ENCODE peak calls at places on chromosomes 2 and 18, in five cellular contexts. S is ureter, A is DMS79 treated with DMSO at 0.1 percent for 48 hours, L is neuronal stem cell, J is A549. I is an unnamed sample.

GRCh38 chr2:134208825-134209224 is 45.0 kb upstream of the MGAT5 start:
- DNase-seq in J (no peak), S (no peak), A (no peak), L (no peak), I (no peak)

GRCh38 chr2:164992818-164993217 is 37.5 kb upstream of the SLC38A11 start:
- DNase-seq in A (peak), S (peak), L (peak), J (peak), I (peak)

GRCh38 chr2:108324531-108325256 is 36.0 kb downstream of the SULT1C2 start:
- DNase-seq in S (no peak), L (no peak), J (peak), A (no peak), I (no peak)

GRCh38 chr18:59061914-59062642 is 77.6 kb upstream of the SEC11C start:
- DNase-seq in A (no peak), S (no peak), J (no peak), L (no peak), I (no peak)

GRCh38 chr2:69683170-69683971 is 39.8 kb upstream of the AAK1 start:
- DNase-seq in L (no peak), J (peak), A (no peak), S (no peak), I (no peak)

GRCh38 chr2:128380061-128380889 is 61.6 kb upstream of the HS6ST1 start:
- DNase-seq in L (no peak), S (no peak), J (no peak), A (no peak), I (no peak)

GRCh38 chr18:48167901-48168300 is 237.4 kb upstream of the SMAD2 start:
- DNase-seq in S (no peak), A (no peak), J (no peak), L (no peak), I (no peak)

GRCh38 chr2:15615310-15615920 is 23.7 kb downstream of the DDX1 start:
- DNase-seq in J (no peak), S (no peak), A (no peak), L (no peak), I (no peak)

GRCh38 chr2:186460465-186460864 is 25.6 kb upstream of the ZC3H15 start:
- DNase-seq in L (no peak), A (no peak), S (no peak), J (peak), I (peak)

GRCh38 chr2:37324536-37324785 is 172 bp downstream of the PRKD3 start:
- DNase-seq in L (peak), J (no peak), S (peak), A (no peak), I (peak)

GRCh38 chr2:169476459-169476858 is 2.8 kb upstream of the BBS5 start:
- DNase-seq in S (no peak), J (peak), L (no peak), A (no peak), I (no peak)

GRCh38 chr2:10500601-10501361 is 52.7 kb upstream of the ODC1 start:
- DNase-seq in S (peak), L (no peak), A (no peak), J (no peak), I (no peak)

GRCh38 chr2:19841918-19842693 is 59.7 kb downstream of the TTC32 start:
- DNase-seq in J (no peak), L (no peak), S (no peak), A (no peak), I (no peak)

GRCh38 chr18:52175406-52175805 is 164.6 kb upstream of the DCC start:
- DNase-seq in L (no peak), S (no peak), J (no peak), A (no peak), I (no peak)

GRCh38 chr2:239669181-239669898 is 268.5 kb upstream of the HDAC4 start:
- DNase-seq in J (no peak), A (no peak), L (no peak), S (peak), I (no peak)

GRCh38 chr18:64409511-64409910 is 260.6 kb upstream of the LINC00305 start:
- DNase-seq in S (no peak), J (peak), A (no peak), L (peak), I (peak)

GRCh38 chr2:240930631-240931318 is 24.6 kb downstream of the CROCC2 start:
- DNase-seq in S (peak), J (no peak), L (no peak), A (no peak), I (no peak)

GRCh38 chr2:23859983-23860382 is 66.9 kb downstream of the ATAD2B start:
- DNase-seq in L (no peak), J (peak), A (no peak), S (no peak), I (no peak)

GRCh38 chr2:186780701-186781316 is 68.2 kb downstream of the ZSWIM2 start:
- DNase-seq in S (no peak), A (no peak), L (peak), J (peak), I (peak)

GRCh38 chr18:36411745-36412168 is 114.2 kb downstream of the FHOD3 start:
- DNase-seq in A (no peak), S (no peak), J (peak), L (peak), I (peak)

GRCh38 chr2:203533696-203534471 is 1.2 kb downstream of the RAPH1 start:
- DNase-seq in S (no peak), J (peak), L (peak), A (peak), I (peak)

GRCh38 chr2:9657083-9657482 is 26.3 kb upstream of the YWHAQ start:
- DNase-seq in A (no peak), S (no peak), J (no peak), L (no peak), I (no peak)

GRCh38 chr2:16088035-16088696 is 147.8 kb downstream of the MYCN start:
- DNase-seq in J (no peak), S (no peak), A (no peak), L (no peak), I (no peak)

GRCh38 chr2:165913636-165914035 is 39.9 kb downstream of the TTC21B start:
- DNase-seq in J (no peak), A (no peak), L (no peak), S (no peak), I (no peak)

I was measured in NCI-H82.